ENCODE peak calls at places on chromosome 15, in four cellular contexts. Q, C, J and E are unnamed samples.

GRCh38 chr15:71252036-71252898 is 137.0 kb downstream of the THSD4 start:
- DNase-seq in Q (peak), J (no peak), C (no peak), E (peak)

GRCh38 chr15:31438601-31439265 is 112.1 kb downstream of the KLF13 start:
- DNase-seq in J (no peak), Q (no peak), C (no peak), E (no peak)

GRCh38 chr15:81163961-81164800 is 30.1 kb downstream of the CFAP161 start:
- DNase-seq in C (no peak), Q (no peak), J (no peak), E (no peak)

GRCh38 chr15:78070049-78070698 is 7.3 kb downstream of the TBC1D2B start:
- DNase-seq in C (no peak), Q (no peak), J (no peak), E (no peak)

GRCh38 chr15:65957451-65957850 is 88.2 kb downstream of the RAB11A start:
- DNase-seq in J (no peak), Q (no peak), C (no peak), E (no peak)

GRCh38 chr15:44726568-44727461 is 9.5 kb upstream of the TRIM69 start:
- DNase-seq in Q (peak), C (peak), J (peak), E (no peak)

GRCh38 chr15:66580643-66581042 is 14.8 kb upstream of the LCTL start:
- DNase-seq in Q (no peak), J (no peak), C (no peak), E (no peak)

GRCh38 chr15:78003539-78004008 is 73.9 kb downstream of the TBC1D2B start:
- DNase-seq in Q (no peak), J (no peak), C (no peak), E (no peak)

GRCh38 chr15:96818861-96819260 is 488.4 kb downstream of the NR2F2 start:
- DNase-seq in Q (no peak), C (no peak), J (no peak), E (no peak)

GRCh38 chr15:70127288-70127746 is 29.6 kb upstream of the TLE3 start:
- DNase-seq in J (no peak), Q (no peak), C (peak), E (no peak)

GRCh38 chr15:62886431-62887071 is 156.0 kb upstream of the TPM1 start:
- DNase-seq in C (peak), Q (peak), J (no peak), E (no peak)

GRCh38 chr15:63198752-63199250 is 9.4 kb downstream of the RAB8B start:
- DNase-seq in Q (no peak), J (no peak), C (no peak), E (no peak)

DNA sequence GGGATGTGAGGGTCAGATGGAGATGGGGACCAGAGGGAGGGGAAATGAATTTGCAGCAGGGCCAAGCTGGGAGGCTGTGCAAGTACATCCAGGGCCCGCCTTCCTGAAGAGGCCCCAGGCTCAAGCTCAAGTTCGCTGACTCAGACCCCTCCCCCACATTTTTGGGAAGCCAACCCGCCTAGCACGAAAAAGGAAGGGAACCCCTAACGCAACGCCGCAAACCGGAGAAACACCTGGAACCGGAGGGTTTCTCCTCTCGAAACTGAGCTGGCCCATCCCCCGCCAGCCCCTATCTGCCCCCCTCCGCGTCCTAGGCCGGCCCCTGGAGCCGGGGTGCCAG is 624 bp downstream of the AP3B2 start:
- DNase-seq in C (no peak), Q (no peak), J (no peak), E (no peak)
- TF ChIP-seq PBX3 in C (no peak), Q (no peak), J (no peak), E (no peak)

DNA sequence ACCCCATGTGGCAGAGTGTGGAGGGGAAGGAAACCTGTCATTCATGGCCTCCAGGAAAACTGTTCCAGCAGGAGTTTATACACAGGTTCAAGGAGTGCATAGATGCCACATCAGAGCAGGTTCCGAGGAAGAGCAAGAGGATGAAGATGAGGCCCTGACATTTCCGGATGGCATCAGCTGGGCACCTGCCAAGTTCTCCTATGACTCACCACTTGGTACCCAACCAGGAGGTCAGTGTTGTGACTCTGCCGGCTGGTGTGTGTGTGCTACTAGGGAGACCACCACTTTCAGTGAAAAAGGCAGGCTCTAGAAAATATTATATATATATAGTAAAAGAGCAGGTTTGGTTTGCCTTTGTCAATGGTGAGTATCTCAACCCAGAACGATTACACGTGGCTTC is 69.3 kb downstream of the NTRK3 start:
- DNase-seq in J (no peak), C (no peak), Q (peak), E (no peak)
- TF ChIP-seq PBX3 in J (no peak), C (no peak), Q (no peak), E (no peak)

GRCh38 chr15:40787991-40788390 is 18.2 kb downstream of the C15orf62 start:
- DNase-seq in Q (no peak), C (no peak), J (no peak), E (no peak)

GRCh38 chr15:40785158-40785557 is 15.4 kb downstream of the C15orf62 start:
- DNase-seq in Q (no peak), J (no peak), C (no peak), E (no peak)

GRCh38 chr15:40785814-40786213 is 16.0 kb downstream of the C15orf62 start:
- DNase-seq in C (no peak), Q (no peak), J (no peak), E (no peak)

GRCh38 chr15:40789119-40789518 is 17.8 kb upstream of the ZFYVE19 start:
- DNase-seq in Q (no peak), C (no peak), J (no peak), E (no peak)

GRCh38 chr15:40787344-40787841 is 17.6 kb downstream of the C15orf62 start:
- DNase-seq in C (no peak), J (no peak), Q (no peak), E (no peak)
- TF ChIP-seq PBX3 in C (no peak), J (no peak), Q (no peak), E (no peak)

GRCh38 chr15:27358751-27359434 is 387.9 kb downstream of the GABRG3 start:
- DNase-seq in C (peak), J (no peak), Q (no peak), E (peak)
- TF ChIP-seq PBX3 in C (no peak), J (no peak), Q (no peak), E (no peak)